ENCODE peak calls at places on chromosomes 13 and 19, in five cellular contexts. P, M, U, V and Y are unnamed samples.

GRCh38 chr19:50719566-50719965 is at the start of gene SHANK1:
- DNase-seq in V (no peak), M (no peak), P (no peak), U (no peak), Y (no peak)

GRCh38 chr19:10191347-10191746 is 3.4 kb downstream of the DNMT1 start:
- DNase-seq in U (no peak), V (no peak), P (no peak), M (peak), Y (no peak)

GRCh38 chr19:3556978-3557460 is 367 bp downstream of the MFSD12 start:
- DNase-seq in U (no peak), P (no peak), M (no peak), V (peak), Y (no peak)

GRCh38 chr19:8820234-8820633 is 11.9 kb downstream of the ZNF558 start:
- DNase-seq in M (no peak), P (no peak), U (no peak), V (no peak), Y (no peak)

GRCh38 chr13:104937881-104938280 is 1597.6 kb downstream of the EFNB2 start:
- DNase-seq in P (no peak), M (no peak), V (no peak), U (no peak), Y (no peak)

GRCh38 chr13:93260591-93260990 is 34.0 kb downstream of the GPC6 start:
- DNase-seq in V (no peak), M (no peak), P (no peak), U (no peak), Y (no peak)

GRCh38 chr19:7657047-7657779 is 11.6 kb upstream of the RETN start:
- DNase-seq in U (peak), M (no peak), V (peak), P (no peak), Y (no peak)

GRCh38 chr13:113493315-113493951 is 2.9 kb upstream of the DCUN1D2 start:
- DNase-seq in P (peak), M (no peak), U (no peak), V (no peak), Y (peak)

GRCh38 chr13:52862358-52863206 is 14.1 kb upstream of the PCDH8 start:
- DNase-seq in P (no peak), U (no peak), V (no peak), M (peak), Y (no peak)

GRCh38 chr19:4007836-4008539 is 452 bp downstream of the PIAS4 start:
- DNase-seq in P (no peak), M (no peak), U (no peak), V (no peak), Y (no peak)